ENCODE peak calls at places on chromosomes 5 and 9, in four cellular contexts. E, M, A and G are unnamed samples.
A peak's percentile ranks its signal among the peaks of the same experiment; 100 is the strongest.

GRCh38 chr5:37071901-37072581 is 177.1 kb downstream of the CPLANE1 start:
- DNase-seq in E (no peak), M (no peak), A (peak; percentile 61), G (no peak)

GRCh38 chr9:87271696-87272477 is 225.8 kb upstream of the DAPK1 start:
- DNase-seq in E (no peak), M (no peak), A (no peak), G (peak; percentile 51)

GRCh38 chr5:73985145-73985544 is 359.1 kb downstream of the ARHGEF28 start:
- DNase-seq in E (no peak), M (peak; percentile 22), A (peak; percentile 69), G (no peak)

GRCh38 chr5:155594270-155594669 is 580.7 kb downstream of the KIF4B start:
- DNase-seq in E (no peak), M (no peak), A (no peak), G (no peak)

GRCh38 chr9:74755355-74755754 is 132.4 kb downstream of the TRPM6 start:
- DNase-seq in E (no peak), M (no peak), A (no peak), G (no peak)

GRCh38 chr9:72443855-72444254 is 77.6 kb upstream of the TMC1 start:
- DNase-seq in E (peak; percentile 70), M (no peak), A (no peak), G (peak; percentile 85)

GRCh38 chr5:2708751-2709150 is 42.7 kb downstream of the IRX2 start:
- DNase-seq in E (no peak), M (no peak), A (no peak), G (no peak)

GRCh38 chr9:125537442-125538091 is 169.4 kb downstream of the MAPKAP1 start:
- DNase-seq in E (no peak), M (no peak), A (no peak), G (no peak)

GRCh38 chr5:15610216-15610615 is 110.2 kb downstream of the FBXL7 start:
- DNase-seq in E (no peak), M (no peak), A (no peak), G (no peak)

GRCh38 chr5:168984135-168984675 is 316.7 kb downstream of the SLIT3 start:
- DNase-seq in E (no peak), M (no peak), A (no peak), G (no peak)

GRCh38 chr5:31963358-31963757 is 210.8 kb downstream of the GOLPH3 start:
- DNase-seq in E (no peak), M (no peak), A (no peak), G (no peak)

GRCh38 chr9:86648156-86648827 is 294.1 kb upstream of the TUT7 start:
- DNase-seq in E (no peak), M (no peak), A (no peak), G (no peak)

GRCh38 chr9:113664176-113664875 is 200.8 kb downstream of the RGS3 start:
- DNase-seq in E (no peak), M (no peak), A (no peak), G (no peak)

GRCh38 chr9:113661074-113661473 is 197.5 kb downstream of the RGS3 start:
- DNase-seq in E (no peak), M (no peak), A (no peak), G (no peak)

GRCh38 chr9:113669523-113670115 is 206.1 kb downstream of the RGS3 start:
- DNase-seq in E (peak; percentile 32), M (no peak), A (no peak), G (no peak)

GRCh38 chr9:113668057-113668456 is 204.5 kb downstream of the RGS3 start:
- DNase-seq in E (no peak), M (no peak), A (no peak), G (no peak)

DNA sequence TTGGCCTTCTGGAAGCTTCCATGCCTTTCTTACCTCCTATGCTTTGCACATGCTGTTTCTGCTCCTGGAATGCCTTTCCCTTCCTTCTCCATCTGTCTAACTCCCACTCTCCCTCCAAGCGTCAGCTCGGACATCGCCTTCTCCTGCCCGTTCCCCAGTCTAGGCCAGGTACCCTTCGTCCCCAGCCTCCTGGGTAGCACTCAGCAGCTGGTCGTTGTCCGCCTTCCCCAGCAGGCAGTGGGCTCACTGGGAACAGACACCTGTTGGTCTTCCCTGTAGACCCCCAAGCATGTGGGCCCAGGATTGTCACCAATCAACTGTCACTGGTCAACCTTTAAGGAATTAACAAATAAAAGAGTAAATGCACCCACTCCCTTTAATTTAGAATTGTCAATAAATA is 202.2 kb downstream of the RGS3 start:
- DNase-seq in E (no peak), M (no peak), A (no peak), G (no peak)
- TF ChIP-seq GABPA in E (no peak), M (no peak), A (no peak), G (no peak)

DNA sequence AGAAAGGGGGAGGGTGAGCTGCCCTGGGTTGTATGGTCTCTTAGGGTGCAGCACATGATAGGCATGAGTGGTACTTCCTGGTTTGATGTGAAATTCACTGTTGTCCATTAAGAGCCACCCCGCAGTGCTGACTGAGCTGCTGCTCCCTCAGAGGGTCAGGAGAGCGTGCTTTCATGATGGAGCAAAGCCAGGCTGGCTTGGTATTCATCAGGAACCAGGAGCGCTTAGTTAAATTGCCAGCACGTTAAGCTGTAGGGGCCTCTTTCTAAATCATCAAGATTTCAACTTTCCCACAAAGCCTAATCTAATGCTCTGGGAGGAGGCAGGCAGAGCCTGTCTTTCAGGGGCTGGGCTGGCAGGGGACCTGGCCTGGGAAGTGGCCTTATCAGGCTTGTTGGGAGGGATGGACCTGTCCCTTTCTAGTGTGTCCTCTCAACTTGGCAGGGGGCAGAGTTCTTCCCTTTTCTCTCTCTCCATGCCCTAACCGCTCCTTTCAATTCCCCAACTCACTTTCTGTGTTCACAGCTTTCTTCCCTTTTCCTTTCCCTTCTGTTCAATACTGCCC is 7.9 kb downstream of the CYSTM1 start:
- DNase-seq in E (no peak), M (no peak), A (no peak), G (no peak)
- TF ChIP-seq GABPA in E (no peak), M (no peak), A (no peak), G (no peak)

GRCh38 chr9:100856238-100856637 is 172.3 kb upstream of the PLPPR1 start:
- DNase-seq in E (no peak), M (no peak), A (no peak), G (no peak)
- TF ChIP-seq GABPA in E (no peak), M (no peak), A (no peak), G (no peak)

GRCh38 chr5:137696481-137696880 is 39.4 kb downstream of the KLHL3 start:
- DNase-seq in E (no peak), M (no peak), A (no peak), G (no peak)
- TF ChIP-seq GABPA in E (no peak), M (no peak), A (no peak), G (no peak)

DNA sequence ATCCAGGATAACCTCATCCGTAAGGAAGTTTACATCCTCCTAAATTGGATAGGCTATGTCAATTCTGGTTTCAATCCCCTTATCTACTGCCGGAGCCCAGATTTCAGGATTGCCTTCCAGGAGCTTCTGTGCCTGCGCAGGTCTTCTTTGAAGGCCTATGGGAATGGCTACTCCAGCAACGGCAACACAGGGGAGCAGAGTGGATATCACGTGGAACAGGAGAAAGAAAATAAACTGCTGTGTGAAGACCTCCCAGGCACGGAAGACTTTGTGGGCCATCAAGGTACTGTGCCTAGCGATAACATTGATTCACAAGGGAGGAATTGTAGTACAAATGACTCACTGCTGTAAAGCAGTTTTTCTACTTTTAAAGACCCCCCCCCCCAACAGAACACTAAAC is 1.3 kb downstream of the ADRB2 start:
- DNase-seq in E (no peak), M (no peak), A (no peak), G (no peak)
- TF ChIP-seq GABPA in E (no peak), M (no peak), A (no peak), G (no peak)

GRCh38 chr9:121363586-121363961 is 6.5 kb downstream of the STOM start:
- DNase-seq in E (no peak), M (no peak), A (no peak), G (no peak)

GRCh38 chr9:121359358-121360294 is 10.4 kb downstream of the STOM start:
- DNase-seq in E (no peak), M (no peak), A (no peak), G (no peak)

GRCh38 chr9:121360975-121361374 is 9.1 kb downstream of the STOM start:
- DNase-seq in E (no peak), M (no peak), A (no peak), G (no peak)

GRCh38 chr9:121358747-121359146 is 11.3 kb downstream of the STOM start:
- DNase-seq in E (no peak), M (no peak), A (no peak), G (no peak)

DNA sequence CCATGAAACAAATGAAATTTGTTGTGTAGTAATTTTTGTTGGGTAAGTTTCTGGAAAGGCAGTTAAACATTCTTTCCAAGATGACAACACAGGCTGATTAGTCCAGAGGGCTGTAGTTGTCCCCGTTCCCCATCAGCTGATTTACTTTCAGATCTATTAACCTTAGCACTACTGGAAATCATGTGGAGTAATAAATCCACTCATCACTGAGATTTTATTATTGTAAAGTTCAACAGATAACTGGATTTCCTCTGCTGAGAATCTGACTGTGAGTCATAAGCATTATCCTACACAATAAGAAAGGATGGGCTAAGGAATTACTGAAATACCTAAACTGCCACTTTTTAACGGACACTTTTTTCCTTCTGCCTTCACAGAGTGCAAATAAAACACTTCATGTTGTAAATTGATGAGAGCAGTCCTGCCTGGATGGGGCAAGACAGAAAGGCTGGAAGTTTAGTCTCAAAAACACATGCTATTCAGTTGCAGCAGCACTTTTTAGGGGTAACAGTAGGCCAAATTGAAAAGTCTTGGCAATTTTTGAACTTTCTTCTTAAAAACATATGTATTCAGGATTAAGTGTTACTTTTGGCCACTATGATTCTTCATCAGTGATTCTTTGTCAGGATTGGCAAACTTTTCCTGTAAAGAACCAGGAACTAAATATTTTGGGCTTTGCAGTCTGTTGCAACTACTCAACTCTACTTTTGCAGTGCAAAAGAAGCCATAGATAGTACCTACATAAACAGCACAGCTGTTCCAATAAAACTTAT is 7.1 kb downstream of the STOM start:
- DNase-seq in E (peak; percentile 21), M (no peak), A (no peak), G (no peak)
- TF ChIP-seq GABPA in E (no peak), M (no peak), A (no peak), G (no peak)

GRCh38 chr5:130715541-130715940 is 449.5 kb downstream of the HINT1 start:
- DNase-seq in E (no peak), M (no peak), A (no peak), G (no peak)

GRCh38 chr5:130724658-130725057 is 440.4 kb downstream of the HINT1 start:
- DNase-seq in E (no peak), M (no peak), A (no peak), G (no peak)

GRCh38 chr5:130720355-130720754 is 444.7 kb downstream of the HINT1 start:
- DNase-seq in E (no peak), M (peak; percentile 27), A (peak; percentile 39), G (no peak)
- TF ChIP-seq GABPA in E (no peak), M (no peak), A (no peak), G (no peak)

GRCh38 chr5:111703662-111704061 is 53.3 kb downstream of the NREP start:
- DNase-seq in E (peak; percentile 56), M (no peak), A (no peak), G (peak; percentile 71)
- TF ChIP-seq GABPA in E (no peak), M (no peak), A (no peak), G (no peak)